ENCODE peak calls at places on chromosomes 12 and 14, in ten cellular contexts. P, C, X, B, M, E, N, T, G and K are unnamed samples.

GRCh38 chr14:51335521-51335920 is 95.5 kb downstream of the TMX1 start:
- DNase-seq in M (no peak), P (peak; percentile 63), G (peak; percentile 50), E (peak; percentile 68), N (peak; percentile 75), T (no peak), B (no peak), C (no peak), X (no peak), K (peak; percentile 60)

GRCh38 chr14:73503648-73504047 is 12.9 kb downstream of the RIOX1 start:
- DNase-seq in B (no peak), X (peak; percentile 76), T (no peak), C (no peak), G (no peak), N (no peak), M (no peak), P (peak; percentile 59), E (no peak), K (no peak)

GRCh38 chr12:583251-583869 is 79.9 kb downstream of the NINJ2 start:
- DNase-seq in G (no peak), P (no peak), M (no peak), X (no peak), C (no peak), E (peak; percentile 82), T (no peak), B (no peak), N (peak; percentile 89), K (peak; percentile 67)

GRCh38 chr12:61896436-61896835 is 363.8 kb upstream of the USP15 start:
- DNase-seq in N (no peak), E (no peak), X (no peak), T (no peak), M (no peak), B (no peak), C (no peak), P (no peak), G (no peak), K (no peak)

GRCh38 chr14:88269816-88270416 is 53.2 kb downstream of the KCNK10 start:
- DNase-seq in C (no peak), M (no peak), N (no peak), G (no peak), B (no peak), T (no peak), E (no peak), P (no peak), X (no peak), K (no peak)

GRCh38 chr12:104340917-104341611 is 37.5 kb downstream of the EID3 start:
- DNase-seq in M (no peak), E (no peak), P (no peak), X (no peak), B (no peak), C (no peak), T (no peak), G (no peak), N (no peak), K (no peak)

GRCh38 chr12:80858356-80858755 is 79.4 kb downstream of the LIN7A start:
- DNase-seq in P (peak; percentile 54), B (no peak), N (no peak), C (no peak), G (peak; percentile 30), X (no peak), T (no peak), E (no peak), M (no peak), K (no peak)

GRCh38 chr12:45727994-45728624 is 1.4 kb upstream of the ARID2 start:
- DNase-seq in M (no peak), E (no peak), X (peak; percentile 5), B (no peak), N (no peak), C (no peak), G (peak; percentile 65), P (peak; percentile 58), T (peak; percentile 52), K (no peak)

GRCh38 chr14:68747366-68747765 is 45.5 kb downstream of the ZFP36L1 start:
- DNase-seq in B (no peak), M (no peak), X (no peak), G (no peak), E (no peak), C (no peak), T (no peak), N (no peak), P (no peak), K (no peak)

GRCh38 chr14:31090872-31091764 is 64.9 kb upstream of the STRN3 start:
- DNase-seq in C (no peak), N (no peak), P (peak; percentile 96), X (peak; percentile 97), G (peak; percentile 94), B (no peak), T (no peak), M (no peak), E (no peak), K (no peak)

GRCh38 chr12:25997401-25997973 is 39.0 kb downstream of the RASSF8 start:
- DNase-seq in P (peak; percentile 93), X (peak; percentile 93), C (no peak), M (peak; percentile 23), B (peak; percentile 63), G (peak; percentile 86), N (no peak), E (no peak), T (no peak), K (no peak)

GRCh38 chr12:80422549-80422948 is 21.5 kb upstream of the PTPRQ start:
- DNase-seq in C (no peak), M (no peak), B (no peak), P (no peak), G (peak; percentile 89), E (no peak), X (peak; percentile 89), N (no peak), T (no peak), K (no peak)

GRCh38 chr12:121494093-121494787 is 86.6 kb downstream of the KDM2B start:
- DNase-seq in M (peak; percentile 8), P (peak; percentile 46), T (peak; percentile 53), C (peak; percentile 57), B (peak; percentile 54), E (peak; percentile 37), X (peak; percentile 33), N (peak; percentile 63), G (peak; percentile 66), K (peak; percentile 16)

DNA sequence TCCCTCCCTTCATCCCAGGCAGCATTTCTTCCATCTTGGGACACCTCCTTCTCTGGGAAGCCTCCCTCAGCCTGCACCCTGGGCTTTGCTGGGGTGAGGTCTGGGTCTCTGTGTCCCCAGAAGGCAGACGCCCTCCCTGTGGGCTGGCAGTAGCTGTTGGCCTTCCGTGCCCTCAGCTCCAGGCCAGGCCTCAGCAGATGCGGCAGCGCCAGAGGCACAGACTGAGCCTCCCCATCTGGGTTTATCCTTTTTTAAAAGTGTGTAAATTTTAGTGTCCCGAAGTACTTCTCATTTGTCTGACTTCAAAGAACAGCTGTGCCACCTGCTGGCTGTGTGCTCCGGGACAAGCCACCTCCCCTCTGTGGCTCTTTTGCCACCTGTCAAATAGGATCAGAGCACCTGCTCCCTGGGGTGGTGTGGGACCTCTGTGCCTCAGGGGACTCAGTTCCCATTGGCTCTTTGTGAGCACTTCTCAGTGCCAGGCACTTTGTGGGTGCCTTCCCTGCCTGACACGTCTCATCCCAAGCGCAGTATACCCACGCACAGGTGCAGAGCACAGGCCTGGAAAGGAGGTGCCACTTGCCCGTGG is 11.1 kb downstream of the EXOC3L4 start:
- DNase-seq in G (no peak), C (no peak), X (no peak), T (no peak), B (no peak), P (no peak), E (no peak), M (no peak), N (no peak), K (no peak)
- H3K4me1 ChIP-seq in G (peaks cover 21% of the 10 kb centered on the region), C (peaks cover 47% of the 10 kb centered on the region), X (peaks cover 22% of the 10 kb centered on the region), T (peaks cover 6% of the 10 kb centered on the region), B (peaks cover 13% of the 10 kb centered on the region), P (no peaks in the 10 kb centered on the region), E (peaks cover 43% of the 10 kb centered on the region), M (peaks cover 53% of the 10 kb centered on the region), N (peaks cover 30% of the 10 kb centered on the region), K (peaks cover 42% of the 10 kb centered on the region)

DNA sequence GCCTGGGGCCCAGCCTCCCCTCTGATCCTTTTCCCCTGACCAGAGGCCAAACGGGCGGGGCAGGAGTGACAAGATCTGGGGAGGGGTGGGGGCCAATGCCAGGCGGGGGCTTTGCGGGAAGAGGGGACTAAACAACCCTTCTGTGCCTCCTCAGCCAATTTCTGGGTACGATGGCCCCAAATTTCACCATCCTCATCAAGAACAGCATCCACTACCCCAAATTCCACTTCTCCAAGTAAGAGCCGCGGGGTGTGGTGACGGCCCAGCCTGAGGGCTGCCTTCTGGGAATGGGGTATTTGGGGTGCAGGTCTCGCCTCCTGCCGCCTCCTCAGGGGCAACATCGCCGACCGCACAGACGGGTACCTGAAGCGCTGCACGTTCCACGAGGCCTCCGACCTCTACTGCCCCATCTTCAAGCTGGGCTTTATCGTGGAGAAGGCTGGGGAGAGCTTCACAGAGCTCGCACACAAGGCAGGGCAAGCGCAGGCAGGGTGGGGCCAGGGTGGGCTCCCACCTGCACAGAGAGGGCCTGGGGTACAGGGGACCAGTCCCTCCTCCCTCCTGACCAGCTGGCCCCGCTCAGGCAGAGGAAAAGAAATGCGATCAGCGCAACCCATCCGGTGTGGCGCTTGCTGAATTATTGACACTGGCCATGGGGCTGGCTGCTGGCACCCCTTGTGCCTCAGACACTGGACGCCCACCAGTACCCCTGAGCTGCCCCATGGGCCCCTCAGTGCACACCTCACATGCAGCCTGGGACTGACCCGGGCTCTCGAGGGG is 1.7 kb downstream of the P2RX2 start:
- DNase-seq in C (no peak), X (no peak), P (no peak), M (no peak), E (no peak), G (no peak), B (no peak), T (no peak), N (peak; percentile 36), K (no peak)
- H3K27me3 ChIP-seq in C (peaks cover 12% of the 10 kb centered on the region), X (peaks cover 37% of the 10 kb centered on the region), P (peaks cover 35% of the 10 kb centered on the region), M (no peaks in the 10 kb centered on the region), E (peaks cover 60% of the 10 kb centered on the region), G (peaks cover 44% of the 10 kb centered on the region), B (peaks cover 50% of the 10 kb centered on the region), T (peaks cover 18% of the 10 kb centered on the region), N (peaks cover 32% of the 10 kb centered on the region), K (peaks cover 52% of the 10 kb centered on the region)

DNA sequence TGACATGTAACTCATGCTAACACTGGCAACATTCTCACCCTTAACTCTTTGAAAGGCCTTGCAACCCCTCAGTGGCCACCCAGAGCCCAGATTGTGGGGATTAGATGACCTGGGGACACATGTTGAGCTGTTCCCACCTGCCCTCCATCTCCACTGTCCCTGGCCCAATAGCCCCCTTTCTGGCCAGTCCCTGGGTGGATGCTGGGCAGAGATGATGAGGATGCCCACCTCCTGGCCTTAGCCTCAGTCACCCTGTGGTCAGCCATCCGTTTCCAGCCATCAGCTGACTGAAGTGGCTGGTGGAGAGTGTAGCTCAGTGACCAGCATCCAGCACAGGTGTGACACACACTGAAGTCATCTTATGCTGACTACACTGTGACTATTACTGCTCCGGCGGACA is 4.7 kb downstream of the ANHX start:
- DNase-seq in G (no peak), X (no peak), N (no peak), B (no peak), E (no peak), T (no peak), M (no peak), C (no peak), P (no peak), K (no peak)
- H3K9me3 ChIP-seq in G (peaks cover 12% of the 10 kb centered on the region), X (peaks cover 72% of the 10 kb centered on the region), N (no peaks in the 10 kb centered on the region), B (peaks cover 20% of the 10 kb centered on the region), E (peaks cover 39% of the 10 kb centered on the region), T (peaks cover 4% of the 10 kb centered on the region), M (peaks cover 9% of the 10 kb centered on the region), C (peaks cover 17% of the 10 kb centered on the region), P (no peaks in the 10 kb centered on the region), K (no peaks in the 10 kb centered on the region)

DNA sequence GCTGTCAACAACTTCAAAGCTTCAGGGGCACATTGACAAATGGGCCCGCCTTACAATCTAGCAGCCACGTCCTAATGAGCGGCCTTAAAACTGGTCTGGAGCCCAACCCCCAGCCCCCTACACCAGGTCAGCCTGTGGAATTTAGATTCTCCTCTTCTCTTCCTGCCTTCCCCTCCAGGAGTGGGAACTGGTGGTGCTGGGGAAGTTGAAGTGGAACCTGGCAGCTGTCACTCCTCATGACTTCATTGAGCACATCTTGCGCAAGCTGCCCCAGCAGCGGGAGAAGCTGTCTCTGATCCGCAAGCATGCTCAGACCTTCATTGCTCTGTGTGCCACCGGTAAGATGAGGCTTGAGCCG is 5.0 kb downstream of the CCND2 start:
- DNase-seq in B (no peak), E (peak; percentile 76), P (no peak), X (no peak), G (no peak), N (peak; percentile 78), T (no peak), C (no peak), M (no peak), K (peak; percentile 68)
- H3K4me1 ChIP-seq in B (peaks cover 49% of the 10 kb centered on the region), E (peaks cover 96% of the 10 kb centered on the region), P (no peaks in the 10 kb centered on the region), X (no peaks in the 10 kb centered on the region), G (peaks cover 61% of the 10 kb centered on the region), N (peaks cover 23% of the 10 kb centered on the region), T (peaks cover 71% of the 10 kb centered on the region), C (peaks cover 11% of the 10 kb centered on the region), M (peaks cover 7% of the 10 kb centered on the region), K (peaks cover 83% of the 10 kb centered on the region)